ENCODE peak calls at places on chromosomes 12 and 14, in four cellular contexts. Z is adrenal gland, Q is mesenchymal stem cell, M is neural progenitor cell. X is an unnamed sample.
A peak's percentile ranks its signal among the peaks of the same experiment; 100 is the strongest.

GRCh38 chr12:127284870-127285431 is 982.0 kb upstream of the TMEM132C start:
- DNase-seq in Z (no peak), Q (peak; percentile 2), M (no peak), X (peak; percentile 92)

GRCh38 chr12:123131879-123132402 is 18.9 kb downstream of the PITPNM2 start:
- DNase-seq in Z (no peak), Q (no peak), M (no peak), X (no peak)

GRCh38 chr12:116172224-116172849 is 105.2 kb downstream of the MED13L start:
- DNase-seq in Z (no peak), Q (no peak), M (no peak), X (no peak)

GRCh38 chr12:4648099-4648498 is 752 bp downstream of the AKAP3 start:
- DNase-seq in Z (no peak), Q (peak; percentile 24), M (no peak), X (no peak)

GRCh38 chr14:58805605-58806358 is 168.0 kb downstream of the DACT1 start:
- DNase-seq in Z (no peak), Q (peak; percentile 35), M (no peak), X (no peak)

GRCh38 chr12:14935031-14935430 is 3.3 kb downstream of the ERP27 start:
- DNase-seq in Z (no peak), Q (no peak), M (no peak), X (no peak)

GRCh38 chr14:69827560-69827959 is 30.5 kb upstream of the SLC10A1 start:
- DNase-seq in Z (no peak), Q (no peak), M (no peak), X (peak; percentile 90)

GRCh38 chr14:55240526-55241178 is 30.6 kb upstream of the FBXO34 start:
- DNase-seq in Z (no peak), Q (peak; percentile 75), M (peak; percentile 73), X (peak; percentile 13)

GRCh38 chr14:97456958-97457357 is 659.8 kb downstream of the VRK1 start:
- DNase-seq in Z (no peak), Q (no peak), M (no peak), X (no peak)

GRCh38 chr14:53979747-53980642 is 23.4 kb upstream of the BMP4 start:
- DNase-seq in Z (peak; percentile 87), Q (peak; percentile 87), M (no peak), X (no peak)

GRCh38 chr12:90854136-90854689 is 100.8 kb downstream of the CCER1 start:
- DNase-seq in Z (no peak), Q (peak; percentile 58), M (peak; percentile 75), X (peak; percentile 43)

GRCh38 chr14:89013098-89013504 is 188.7 kb downstream of the TTC8 start:
- DNase-seq in Z (no peak), Q (peak; percentile 32), M (peak; percentile 25), X (no peak)

GRCh38 chr14:54567634-54568561 is 970 bp downstream of the SAMD4A start:
- DNase-seq in Z (peak; percentile 78), Q (peak; percentile 70), M (peak; percentile 85), X (peak; percentile 40)

GRCh38 chr14:65035049-65035448 is 48.4 kb downstream of the FNTB start:
- DNase-seq in Z (peak; percentile 82), Q (no peak), M (no peak), X (no peak)

GRCh38 chr14:92874961-92875360 is 48.0 kb upstream of the CHGA start:
- DNase-seq in Z (peak; percentile 68), Q (no peak), M (no peak), X (no peak)

GRCh38 chr14:91649930-91650329 is 82.0 kb downstream of the CATSPERB start:
- DNase-seq in Z (no peak), Q (peak; percentile 8), M (peak; percentile 27), X (no peak)

DNA sequence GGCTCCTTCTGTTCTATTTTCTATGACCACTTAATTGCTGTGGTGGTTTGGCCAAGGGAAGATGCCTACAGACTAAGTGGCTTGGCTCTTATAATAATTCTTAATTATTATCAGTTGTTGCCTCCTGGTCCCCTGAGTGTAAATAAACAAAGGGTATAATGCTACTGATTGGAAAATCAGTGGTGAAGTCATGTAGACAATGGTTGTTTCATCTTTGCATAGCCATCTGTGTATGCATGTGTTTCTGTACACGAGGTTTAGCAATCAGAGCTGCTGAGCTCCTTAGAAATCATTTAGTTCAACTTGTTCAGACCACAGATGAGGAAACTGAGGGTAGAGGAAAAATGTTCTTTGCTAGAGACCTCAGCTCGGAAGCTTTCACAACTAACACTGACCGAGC is 152.2 kb downstream of the STXBP6 start:
- DNase-seq in Z (no peak), Q (no peak), M (no peak), X (no peak)
- H3K27ac ChIP-seq in Z (no peak overlapping the region), Q (no peak overlapping the region), M (no peak overlapping the region), X (no peak overlapping the region)

DNA sequence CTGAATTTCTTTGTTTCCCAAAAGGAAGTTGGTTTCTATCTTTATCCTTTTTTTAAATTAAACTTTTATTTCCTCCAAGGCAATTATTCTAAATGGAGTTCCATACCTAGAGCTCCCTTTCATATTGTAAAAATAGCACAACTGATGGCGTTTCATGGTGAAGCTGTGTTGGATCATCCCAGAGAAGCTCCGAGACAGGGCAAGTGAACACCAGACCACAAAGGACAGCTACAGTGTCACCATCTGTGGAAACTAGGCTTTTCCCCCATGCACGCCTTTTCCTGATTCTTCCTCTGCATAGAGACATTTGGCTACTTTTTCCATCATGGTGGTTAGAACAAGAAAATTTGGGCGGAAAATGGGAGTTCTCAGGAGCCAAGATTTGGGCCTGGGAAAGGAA is 12.7 kb downstream of the TPCN1 start:
- DNase-seq in Z (peak; percentile 41), Q (no peak), M (no peak), X (no peak)
- H3K4me1 ChIP-seq in Z (peaks cover 86% of the 10 kb centered on the region), Q (peaks cover 39% of the 10 kb centered on the region), M (peaks cover 13% of the 10 kb centered on the region), X (peaks cover 15% of the 10 kb centered on the region)

GRCh38 chr12:48618541-48618940 is 48.7 kb upstream of the LALBA start:
- DNase-seq in Z (peak; percentile 89), Q (peak; percentile 76), M (peak; percentile 84), X (peak; percentile 66)
- H3K27me3 ChIP-seq in Z (peaks cover 9% of the 10 kb centered on the region), Q (peaks cover 34% of the 10 kb centered on the region), M (no peaks in the 10 kb centered on the region), X (peaks cover 14% of the 10 kb centered on the region)

GRCh38 chr12:113043240-113043639 is 13.3 kb upstream of the DTX1 start:
- DNase-seq in Z (no peak), Q (no peak), M (no peak), X (no peak)

GRCh38 chr12:113041560-113041959 is 15.0 kb upstream of the DTX1 start:
- DNase-seq in Z (no peak), Q (no peak), M (no peak), X (no peak)

GRCh38 chr12:113040722-113041168 is 15.8 kb upstream of the DTX1 start:
- DNase-seq in Z (peak; percentile 79), Q (peak; percentile 74), M (no peak), X (peak; percentile 90)

GRCh38 chr12:113044516-113044915 is 12.0 kb upstream of the DTX1 start:
- DNase-seq in Z (no peak), Q (no peak), M (no peak), X (peak; percentile 57)

GRCh38 chr12:113039911-113040425 is 16.6 kb upstream of the DTX1 start:
- DNase-seq in Z (no peak), Q (no peak), M (no peak), X (peak; percentile 41)
- H3K27ac ChIP-seq in Z (no peak overlapping the region), Q (no peak overlapping the region), M (no peak overlapping the region), X (peak overlapping the region; percentile 81)